ENCODE peak calls at places on chromosomes 2 and 18, in ten cellular contexts. D is epithelial cell of esophagus; M is astrocyte of the spinal cord; T is CD4-positive, CD25-positive, alpha-beta regulatory T cell; X is AG09309; R is lower leg skin; K is Peyer's patch; L is dorsolateral prefrontal cortex; S is BE2C; J is suprapubic skin. Z is an unnamed sample.
A peak's percentile ranks its signal among the peaks of the same experiment; 100 is the strongest.

GRCh38 chr2:12778369-12778768 is 61.6 kb downstream of the TRIB2 start:
- DNase-seq in J (no peak), X (no peak), M (no peak), K (no peak), L (no peak), T (no peak), S (no peak), D (no peak), R (no peak), Z (no peak)

GRCh38 chr2:105391763-105392662 is 6.8 kb downstream of the FHL2 start:
- DNase-seq in L (no peak), M (no peak), T (no peak), X (no peak), J (no peak), K (no peak), D (no peak), R (no peak), S (no peak), Z (no peak)

GRCh38 chr2:69013123-69013836 is at the start of gene ANTXR1:
- DNase-seq in S (peak; percentile 46), M (peak; percentile 85), T (no peak), K (peak; percentile 57), R (peak; percentile 49), L (no peak), X (no peak), J (peak; percentile 79), D (peak; percentile 65), Z (no peak)

GRCh38 chr2:214808961-214809750 is at the start of gene BARD1:
- DNase-seq in S (peak; percentile 56), M (peak; percentile 62), X (peak; percentile 13), T (peak; percentile 56), D (peak; percentile 72), L (no peak), R (peak; percentile 62), K (peak; percentile 66), J (no peak), Z (peak; percentile 76)

GRCh38 chr2:66435963-66436362 is 1.0 kb downstream of the MEIS1 start:
- DNase-seq in J (no peak), T (no peak), S (no peak), K (no peak), L (no peak), D (no peak), M (no peak), R (no peak), X (no peak), Z (no peak)

GRCh38 chr2:69518836-69519235 is 81.6 kb upstream of the NFU1 start:
- DNase-seq in X (no peak), K (no peak), J (no peak), T (no peak), M (no peak), D (peak; percentile 99), S (no peak), L (no peak), R (peak; percentile 31), Z (no peak)

GRCh38 chr2:145692971-145693478 is 1173.1 kb upstream of the ZEB2 start:
- DNase-seq in T (no peak), X (peak; percentile 90), S (no peak), L (no peak), M (peak; percentile 89), K (no peak), J (no peak), R (no peak), D (peak; percentile 93), Z (no peak)

GRCh38 chr18:59769105-59769865 is 72.1 kb upstream of the CCBE1 start:
- DNase-seq in K (no peak), M (peak; percentile 30), D (no peak), L (no peak), X (no peak), S (no peak), R (peak; percentile 45), T (no peak), J (no peak), Z (no peak)

GRCh38 chr2:23658466-23658942 is 268.4 kb downstream of the ATAD2B start:
- DNase-seq in R (no peak), T (no peak), M (no peak), X (no peak), L (no peak), S (no peak), D (no peak), K (peak; percentile 59), J (no peak), Z (no peak)

GRCh38 chr2:181586569-181587076 is 70.3 kb downstream of the CERKL start:
- DNase-seq in K (no peak), T (no peak), D (peak; percentile 59), X (no peak), L (no peak), R (no peak), M (peak; percentile 5), S (peak; percentile 6), J (no peak), Z (no peak)

GRCh38 chr18:7417742-7418141 is 149.4 kb upstream of the PTPRM start:
- DNase-seq in M (peak; percentile 29), J (no peak), T (no peak), L (no peak), X (no peak), R (peak; percentile 33), S (no peak), D (peak; percentile 92), K (no peak), Z (no peak)

GRCh38 chr2:38474833-38475566 is 97.9 kb upstream of the ATL2 start:
- DNase-seq in K (no peak), D (no peak), T (no peak), R (no peak), M (no peak), J (no peak), L (no peak), S (no peak), X (no peak), Z (no peak)

GRCh38 chr18:42030586-42031182 is 75.7 kb downstream of the PIK3C3 start:
- DNase-seq in K (no peak), J (no peak), D (peak; percentile 30), T (no peak), S (peak; percentile 24), M (peak; percentile 18), R (no peak), L (no peak), X (no peak), Z (no peak)

GRCh38 chr2:181774601-181775179 is 94.4 kb upstream of the NEUROD1 start:
- DNase-seq in J (no peak), X (no peak), M (no peak), L (no peak), R (no peak), K (no peak), T (no peak), S (no peak), D (peak; percentile 74), Z (no peak)

GRCh38 chr2:54634564-54635511 is 88.6 kb upstream of the EML6 start:
- DNase-seq in K (no peak), M (peak; percentile 86), L (no peak), X (no peak), R (peak; percentile 54), T (no peak), D (peak; percentile 83), J (no peak), S (peak; percentile 21), Z (no peak)
- H3K4me3 ChIP-seq in K (no peak overlapping the region), M (no peak overlapping the region), L (no peak overlapping the region), X (no peak overlapping the region), R (no peak overlapping the region), T (no peak overlapping the region), D (no peak overlapping the region), J (no peak overlapping the region), S (no peak overlapping the region), Z (no peak overlapping the region)

DNA sequence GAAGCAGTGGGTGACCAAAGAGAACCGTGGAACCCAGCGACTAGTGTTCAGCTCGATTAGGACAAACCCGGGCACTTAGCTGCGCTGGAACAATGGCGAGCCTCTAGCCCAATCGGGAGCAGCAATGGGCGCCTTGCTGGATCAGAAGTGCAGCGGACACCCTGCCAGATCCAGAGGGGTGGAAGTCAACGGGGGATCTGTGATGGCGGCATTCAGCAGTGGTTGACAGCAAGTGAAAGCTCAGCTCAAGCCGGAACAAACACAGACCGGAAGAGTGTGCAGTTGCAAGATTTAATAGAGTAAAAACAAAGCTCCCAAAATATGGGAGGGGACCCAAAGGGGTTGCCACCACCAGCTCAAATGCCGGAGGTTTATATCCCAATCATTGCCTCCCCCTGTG is 478.7 kb upstream of the REG3G start:
- DNase-seq in S (no peak), M (no peak), X (no peak), J (no peak), K (no peak), L (no peak), T (no peak), D (no peak), R (no peak), Z (no peak)
- H3K4me3 ChIP-seq in S (no peak overlapping the region), M (no peak overlapping the region), X (no peak overlapping the region), J (no peak overlapping the region), K (no peak overlapping the region), L (no peak overlapping the region), T (no peak overlapping the region), D (no peak overlapping the region), R (no peak overlapping the region), Z (no peak overlapping the region)

DNA sequence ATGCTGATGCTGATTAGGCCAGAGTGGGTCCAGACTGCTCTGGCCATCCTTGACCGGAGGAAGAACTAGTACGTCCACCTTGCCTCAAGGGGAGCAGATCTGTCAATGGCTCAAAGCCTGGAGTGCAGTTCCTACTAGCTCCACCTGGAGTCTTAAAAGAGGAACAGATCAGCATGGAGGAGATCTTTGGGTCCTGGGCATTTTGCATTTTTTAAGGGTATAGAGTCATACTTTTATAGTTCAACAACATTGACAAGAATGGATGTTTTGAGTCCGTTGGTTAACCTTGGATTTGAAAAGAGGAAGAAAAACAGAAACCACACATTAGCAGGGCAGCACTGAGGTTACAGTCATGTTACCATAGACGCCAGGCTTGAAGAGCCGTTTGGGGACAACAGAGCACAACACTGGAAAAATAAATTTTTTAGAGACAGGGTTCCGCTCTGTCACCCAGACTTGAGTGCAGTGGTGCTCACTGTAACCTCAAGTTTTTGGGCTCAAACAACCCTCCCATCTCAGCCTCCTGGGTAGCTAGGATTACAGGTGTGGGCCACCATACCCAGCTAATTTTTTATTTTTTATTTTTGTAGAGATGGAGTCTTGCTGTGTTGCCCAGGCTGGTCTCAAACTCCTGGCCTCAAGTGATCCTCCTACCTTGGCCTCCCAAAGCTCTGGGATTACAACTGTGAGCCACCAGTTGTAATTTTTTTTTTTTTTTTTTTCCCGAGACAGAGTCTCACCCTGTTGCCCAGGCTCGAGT is 78.5 kb downstream of the PRKCE start:
- DNase-seq in K (no peak), T (no peak), L (no peak), R (no peak), X (no peak), M (no peak), J (no peak), S (no peak), D (peak; percentile 45), Z (no peak)
- H3K4me3 ChIP-seq in K (no peak overlapping the region), T (no peak overlapping the region), L (no peak overlapping the region), R (no peak overlapping the region), X (no peak overlapping the region), M (no peak overlapping the region), J (no peak overlapping the region), S (no peak overlapping the region), D (no peak overlapping the region), Z (no peak overlapping the region)

GRCh38 chr2:200288670-200289429 is 17.6 kb upstream of the SPATS2L start:
- DNase-seq in D (peak; percentile 65), L (no peak), M (no peak), X (peak; percentile 88), R (peak; percentile 29), S (no peak), J (no peak), T (no peak), K (no peak), Z (no peak)

DNA sequence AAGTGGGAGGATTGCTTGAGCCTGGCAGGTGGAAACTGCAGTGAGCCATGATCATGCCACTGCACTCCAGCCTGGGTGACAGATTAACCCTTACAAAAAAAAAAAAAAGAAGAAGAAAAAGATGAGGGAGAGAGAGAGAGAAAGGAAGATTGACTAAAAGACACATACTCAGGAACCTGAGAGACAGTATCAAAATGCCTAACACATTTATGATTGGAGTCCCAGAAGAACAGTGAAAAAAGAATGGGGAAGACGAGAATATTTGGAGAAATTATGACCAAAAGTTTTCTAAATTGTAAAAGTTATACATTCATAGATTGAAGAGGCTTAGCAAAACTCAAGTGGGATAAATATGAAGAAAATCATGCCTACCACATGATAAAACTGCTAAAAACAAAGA is 19.9 kb upstream of the SPATS2L start:
- DNase-seq in S (no peak), M (no peak), D (no peak), R (no peak), J (no peak), T (no peak), K (no peak), X (no peak), L (no peak), Z (no peak)
- H3K4me3 ChIP-seq in S (no peak overlapping the region), M (no peak overlapping the region), D (no peak overlapping the region), R (no peak overlapping the region), J (no peak overlapping the region), T (no peak overlapping the region), K (no peak overlapping the region), X (no peak overlapping the region), L (no peak overlapping the region), Z (no peak overlapping the region)